ENCODE peak calls at places on chromosome 4, in eight cellular contexts. G is endothelial cell, C is left ventricle myocardium inferior, Z is HepG2, X is neural crest cell, W is HL-60, Q is suprapubic skin, S is retinal pigment epithelial cell. R is an unnamed sample.

GRCh38 chr4:94934864-94935263 is 177.1 kb downstream of the BMPR1B start:
- DNase-seq in G (no peak), C (no peak), Z (no peak), X (no peak), W (no peak), Q (no peak), S (no peak), R (no peak)

GRCh38 chr4:164956766-164957643 is 20.5 kb downstream of the TRIM61 start:
- DNase-seq in G (peak), C (peak), Z (no peak), X (peak), W (peak), Q (peak), S (peak), R (peak)

GRCh38 chr4:39587881-39588280 is 50.8 kb downstream of the SMIM14 start:
- DNase-seq in G (no peak), C (no peak), Z (no peak), X (no peak), W (no peak), Q (no peak), S (no peak), R (no peak)

GRCh38 chr4:20192754-20193521 is 58.8 kb upstream of the SLIT2 start:
- DNase-seq in G (no peak), C (no peak), Z (no peak), X (no peak), W (no peak), Q (no peak), S (no peak), R (no peak)

GRCh38 chr4:141309864-141310263 is 89.2 kb downstream of the ZNF330 start:
- DNase-seq in G (no peak), C (no peak), Z (no peak), X (no peak), W (no peak), Q (no peak), S (no peak), R (no peak)

GRCh38 chr4:106494066-106494465 is 125.5 kb upstream of the GIMD1 start:
- DNase-seq in G (no peak), C (no peak), Z (no peak), X (no peak), W (no peak), Q (no peak), S (no peak), R (no peak)

GRCh38 chr4:47349323-47349722 is 114.2 kb downstream of the COMMD8 start:
- DNase-seq in G (no peak), C (no peak), Z (no peak), X (no peak), W (no peak), Q (no peak), S (no peak), R (no peak)

GRCh38 chr4:93791570-93792195 is 36.9 kb upstream of the ATOH1 start:
- DNase-seq in G (peak), C (no peak), Z (peak), X (peak), W (peak), Q (no peak), S (no peak), R (peak)

GRCh38 chr4:93199492-93199891 is 629.1 kb upstream of the ATOH1 start:
- DNase-seq in G (peak), C (no peak), Z (peak), X (peak), W (no peak), Q (no peak), S (no peak), R (no peak)

GRCh38 chr4:73752424-73752823 is 12.1 kb downstream of the CXCL8 start:
- DNase-seq in G (no peak), C (no peak), Z (no peak), X (no peak), W (no peak), Q (no peak), S (no peak), R (no peak)

GRCh38 chr4:143291334-143291733 is 45.3 kb upstream of the GAB1 start:
- DNase-seq in G (no peak), C (no peak), Z (no peak), X (no peak), W (no peak), Q (no peak), S (no peak), R (no peak)

GRCh38 chr4:74055096-74055495 is 16.6 kb upstream of the CXCL3 start:
- DNase-seq in G (no peak), C (no peak), Z (no peak), X (no peak), W (no peak), Q (no peak), S (no peak), R (no peak)

GRCh38 chr4:176380352-176381157 is 60.8 kb downstream of the SPCS3 start:
- DNase-seq in G (no peak), C (no peak), Z (no peak), X (no peak), W (no peak), Q (no peak), S (no peak), R (no peak)

GRCh38 chr4:176376032-176376614 is 56.4 kb downstream of the SPCS3 start:
- DNase-seq in G (no peak), C (no peak), Z (no peak), X (no peak), W (no peak), Q (no peak), S (peak), R (no peak)

GRCh38 chr4:176383273-176384077 is 63.7 kb downstream of the SPCS3 start:
- DNase-seq in G (no peak), C (no peak), Z (no peak), X (no peak), W (no peak), Q (no peak), S (no peak), R (no peak)

DNA sequence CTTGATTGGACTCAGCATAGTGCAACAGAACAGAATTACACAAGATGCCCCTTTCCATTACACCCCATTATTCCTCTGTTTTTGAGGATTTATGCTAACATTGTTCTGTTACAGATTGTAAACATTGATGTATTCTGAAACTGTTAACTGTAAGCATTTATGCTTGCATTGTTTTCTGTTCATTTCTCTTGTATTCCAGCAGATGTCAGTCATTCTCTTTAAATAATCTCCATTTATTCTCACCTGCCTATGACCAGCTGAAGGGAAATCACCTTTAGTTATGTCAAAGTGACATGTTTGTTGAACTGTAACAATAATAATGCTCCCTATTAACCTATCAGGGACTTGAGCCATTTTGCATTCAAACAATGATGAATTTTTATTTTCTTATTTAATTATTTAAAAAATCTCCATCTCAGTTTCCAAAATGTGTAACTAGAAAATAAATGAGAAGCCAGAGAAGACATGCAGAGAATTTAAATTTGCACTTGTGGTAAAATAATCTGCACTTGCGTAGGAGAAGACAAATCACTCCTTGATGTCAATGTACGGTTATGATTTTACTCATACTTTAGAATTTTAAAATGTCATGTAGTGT is 58.0 kb downstream of the SPCS3 start:
- DNase-seq in G (no peak), C (no peak), Z (no peak), X (no peak), W (no peak), Q (no peak), S (no peak), R (no peak)
- TF ChIP-seq CTCF in G (peak), C (peak), Z (peak), X (peak), W (peak), Q (no peak), S (peak), R (peak)

DNA sequence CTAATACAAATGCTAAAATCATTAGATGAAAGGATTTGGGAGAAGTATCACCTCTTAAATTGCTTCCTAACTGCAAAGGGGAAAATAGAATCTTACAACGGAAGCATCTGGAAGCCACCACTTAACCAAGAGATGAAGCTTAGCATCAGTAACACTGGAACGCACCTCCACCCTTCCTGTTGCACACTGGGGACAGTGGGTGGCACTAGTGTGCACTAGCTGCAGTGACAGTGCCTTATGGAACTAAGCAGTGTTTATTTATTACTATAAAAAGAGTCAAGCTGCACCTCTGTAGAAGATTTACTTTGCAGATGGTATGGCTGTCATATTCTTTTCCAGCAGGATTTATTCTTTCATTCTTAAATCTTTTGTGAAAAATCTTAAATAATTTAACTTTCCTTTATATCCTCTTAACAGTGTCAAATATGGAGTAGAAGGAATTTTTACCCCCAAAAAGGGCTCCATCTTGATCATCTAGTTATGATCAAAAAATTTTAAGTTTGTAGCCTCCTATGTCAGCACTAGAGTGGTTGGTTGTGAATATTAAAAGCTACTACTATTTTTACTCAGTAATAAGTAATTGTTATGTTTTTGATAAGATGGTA is 76.7 kb downstream of the SCD5 start:
- DNase-seq in G (no peak), C (peak), Z (peak), X (no peak), W (no peak), Q (no peak), S (no peak), R (peak)
- TF ChIP-seq CTCF in G (no peak), C (peak), Z (peak), X (peak), W (peak), Q (no peak), S (peak), R (peak)

DNA sequence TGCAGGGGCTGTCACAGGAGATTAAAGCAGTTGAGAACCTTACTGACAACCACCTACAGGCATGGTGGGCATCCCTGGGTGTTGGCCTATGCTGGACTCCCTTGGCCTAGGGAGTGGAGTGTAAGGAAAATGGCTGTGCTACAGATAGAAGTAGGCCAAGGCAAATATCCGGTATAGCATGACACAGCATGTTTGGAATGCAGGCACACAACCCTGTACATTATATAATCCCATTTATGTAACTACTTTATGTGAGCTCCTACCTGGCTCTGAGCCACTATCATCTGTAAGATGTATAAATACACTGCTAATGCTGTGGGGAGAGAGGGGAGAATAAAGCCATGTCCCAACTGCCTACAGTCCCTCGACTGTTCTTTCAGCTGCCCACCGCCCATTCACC is 38.7 kb upstream of the KCTD8 start:
- DNase-seq in G (no peak), C (no peak), Z (no peak), X (no peak), W (no peak), Q (no peak), S (peak), R (no peak)
- TF ChIP-seq CTCF in G (no peak), C (no peak), Z (no peak), X (no peak), W (no peak), Q (no peak), S (no peak), R (no peak)

GRCh38 chr4:27692098-27692679 is 831.5 kb downstream of the STIM2 start:
- DNase-seq in G (peak), C (no peak), Z (peak), X (no peak), W (no peak), Q (no peak), S (no peak), R (peak)
- TF ChIP-seq CTCF in G (peak), C (peak), Z (peak), X (peak), W (peak), Q (no peak), S (peak), R (peak)